ENCODE peak calls at places on chromosomes 7 and 10, in nine cellular contexts. K is esophagus squamous epithelium, L is hepatocyte, U is SK-N-SH, F is neural progenitor cell, P is H9, W is mesendoderm, C is prostate gland, X is GM23248. T is an unnamed sample. For H3K4me1, the result is how much of the 10 kb centered on the place peaks cover.

GRCh38 chr7:135238112-135238744 is 4.6 kb downstream of the STRA8 start:
- DNase-seq in K (no peak), L (no peak), U (peak), F (no peak), P (peak), W (peak), C (no peak), X (no peak), T (no peak)

GRCh38 chr10:94005050-94005449 is 11.3 kb downstream of the PLCE1 start:
- DNase-seq in K (no peak), L (no peak), U (no peak), F (no peak), P (no peak), W (no peak), C (peak), X (peak), T (no peak)

GRCh38 chr7:92639213-92639896 is 49.2 kb upstream of the FAM133B start:
- DNase-seq in K (no peak), L (no peak), U (no peak), F (no peak), P (no peak), W (no peak), C (no peak), X (peak), T (no peak)

GRCh38 chr10:3935933-3936359 is 150.9 kb upstream of the KLF6 start:
- DNase-seq in K (no peak), L (peak), U (no peak), F (no peak), P (no peak), W (no peak), C (peak), X (peak), T (peak)

GRCh38 chr10:5014936-5015335 is 11.3 kb upstream of the AKR1C2 start:
- DNase-seq in K (no peak), L (no peak), U (no peak), F (peak), P (no peak), W (peak), C (no peak), X (peak), T (no peak)

GRCh38 chr10:95742962-95743535 is 12.9 kb upstream of the ENTPD1 start:
- DNase-seq in K (no peak), L (no peak), U (no peak), F (no peak), P (no peak), W (no peak), C (no peak), X (no peak), T (no peak)

GRCh38 chr10:92691591-92692084 is 1.9 kb downstream of the HHEX start:
- DNase-seq in K (peak), L (no peak), U (no peak), F (peak), P (peak), W (peak), C (no peak), X (no peak), T (no peak)

GRCh38 chr7:17651926-17652385 is 288.3 kb downstream of the SNX13 start:
- DNase-seq in K (no peak), L (peak), U (no peak), F (no peak), P (no peak), W (no peak), C (no peak), X (peak), T (peak)

GRCh38 chr10:35822316-35822715 is 180.2 kb upstream of the FZD8 start:
- DNase-seq in K (no peak), L (peak), U (no peak), F (peak), P (peak), W (peak), C (peak), X (peak), T (peak)

GRCh38 chr10:43392757-43393156 is 16.2 kb downstream of the HNRNPF start:
- DNase-seq in K (no peak), L (no peak), U (no peak), F (no peak), P (no peak), W (no peak), C (no peak), X (no peak), T (no peak)

GRCh38 chr10:43396061-43396927 is 12.7 kb downstream of the HNRNPF start:
- DNase-seq in K (no peak), L (peak), U (peak), F (peak), P (peak), W (peak), C (peak), X (peak), T (peak)

GRCh38 chr10:43395571-43396060 is 13.4 kb downstream of the HNRNPF start:
- DNase-seq in K (no peak), L (peak), U (peak), F (no peak), P (no peak), W (no peak), C (no peak), X (peak), T (no peak)

GRCh38 chr10:43394868-43395267 is 14.1 kb downstream of the HNRNPF start:
- DNase-seq in K (no peak), L (no peak), U (no peak), F (no peak), P (no peak), W (no peak), C (no peak), X (no peak), T (no peak)

GRCh38 chr10:43393606-43394360 is 15.2 kb downstream of the HNRNPF start:
- DNase-seq in K (no peak), L (no peak), U (no peak), F (no peak), P (no peak), W (no peak), C (no peak), X (no peak), T (no peak)
- H3K4me1 ChIP-seq in K (half or more), L (under half), U (under half), F (under half), P (under half), W (under half), C (under half), X (under half), T (under half)

GRCh38 chr10:85849315-85849714 is 517.3 kb downstream of the GRID1 start:
- DNase-seq in K (no peak), L (no peak), U (no peak), F (no peak), P (no peak), W (no peak), C (no peak), X (no peak), T (no peak)
- H3K4me1 ChIP-seq in K (under half), L (under half), U (under half), F (under half), P (under half), W (under half), C (under half), X (under half), T (under half)

GRCh38 chr10:79079490-79080355 is 11.0 kb downstream of the ZMIZ1 start:
- DNase-seq in K (no peak), L (peak), U (no peak), F (no peak), P (no peak), W (peak), C (no peak), X (peak), T (peak)

GRCh38 chr10:79079074-79079397 is 10.3 kb downstream of the ZMIZ1 start:
- DNase-seq in K (no peak), L (no peak), U (no peak), F (no peak), P (no peak), W (no peak), C (no peak), X (no peak), T (no peak)

GRCh38 chr10:79078367-79079073 is 9.8 kb downstream of the ZMIZ1 start:
- DNase-seq in K (no peak), L (no peak), U (no peak), F (no peak), P (no peak), W (no peak), C (no peak), X (no peak), T (no peak)

GRCh38 chr10:79075418-79075817 is 6.7 kb downstream of the ZMIZ1 start:
- DNase-seq in K (no peak), L (no peak), U (no peak), F (no peak), P (no peak), W (no peak), C (no peak), X (no peak), T (no peak)

GRCh38 chr10:79077488-79078173 is 8.9 kb downstream of the ZMIZ1 start:
- DNase-seq in K (no peak), L (no peak), U (no peak), F (no peak), P (no peak), W (no peak), C (no peak), X (no peak), T (no peak)
- H3K4me1 ChIP-seq in K (half or more), L (half or more), U (half or more), F (under half), P (under half), W (under half), C (half or more), X (half or more), T (half or more)

GRCh38 chr10:59363446-59363958 is 1.2 kb upstream of the FAM13C start:
- DNase-seq in K (no peak), L (no peak), U (no peak), F (no peak), P (no peak), W (no peak), C (no peak), X (no peak), T (no peak)
- H3K4me1 ChIP-seq in K (under half), L (under half), U (under half), F (under half), P (under half), W (under half), C (under half), X (under half), T (under half)

GRCh38 chr7:128034830-128035229 is 3.6 kb upstream of the LRRC4 start:
- DNase-seq in K (no peak), L (no peak), U (no peak), F (no peak), P (no peak), W (no peak), C (no peak), X (no peak), T (no peak)

GRCh38 chr7:128036226-128036940 is 5.1 kb upstream of the LRRC4 start:
- DNase-seq in K (no peak), L (no peak), U (no peak), F (no peak), P (no peak), W (no peak), C (no peak), X (no peak), T (no peak)

GRCh38 chr7:128037880-128038619 is 6.8 kb upstream of the LRRC4 start:
- DNase-seq in K (no peak), L (no peak), U (no peak), F (no peak), P (no peak), W (no peak), C (no peak), X (no peak), T (no peak)

GRCh38 chr7:128037081-128037480 is 5.8 kb upstream of the LRRC4 start:
- DNase-seq in K (no peak), L (no peak), U (no peak), F (no peak), P (no peak), W (no peak), C (no peak), X (no peak), T (no peak)

DNA sequence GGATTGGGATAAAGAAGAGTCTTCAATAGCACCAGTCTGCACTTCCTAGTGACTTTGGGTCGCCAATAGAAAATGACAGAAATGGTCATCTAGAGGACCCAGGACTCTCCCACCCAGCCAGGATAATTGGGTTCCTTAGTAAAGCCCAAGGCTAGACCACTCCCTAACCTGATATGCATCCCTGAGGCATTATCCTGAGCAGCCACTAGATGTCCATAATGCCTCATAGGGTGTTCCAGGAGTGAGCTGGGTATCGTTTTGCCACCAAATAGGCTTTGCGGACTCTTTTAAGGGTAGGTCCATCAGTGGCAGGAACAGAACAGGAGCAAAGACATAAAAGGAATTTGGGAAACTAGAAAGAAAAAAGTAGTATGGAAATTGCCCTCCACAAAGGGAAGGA is 4.5 kb upstream of the LRRC4 start:
- DNase-seq in K (no peak), L (no peak), U (peak), F (peak), P (no peak), W (peak), C (no peak), X (peak), T (peak)
- H3K4me1 ChIP-seq in K (under half), L (under half), U (under half), F (under half), P (under half), W (under half), C (under half), X (under half), T (under half)

GRCh38 chr7:136342221-136342620 is 365.1 kb upstream of the MTPN start:
- DNase-seq in K (no peak), L (no peak), U (no peak), F (no peak), P (no peak), W (no peak), C (no peak), X (no peak), T (no peak)
- H3K4me1 ChIP-seq in K (under half), L (under half), U (under half), F (under half), P (under half), W (under half), C (under half), X (under half), T (under half)

GRCh38 chr10:103850572-103850895 is 4.8 kb downstream of the SH3PXD2A start:
- DNase-seq in K (no peak), L (no peak), U (no peak), F (no peak), P (no peak), W (no peak), C (no peak), X (no peak), T (no peak)
- H3K4me1 ChIP-seq in K (half or more), L (half or more), U (under half), F (under half), P (under half), W (under half), C (under half), X (half or more), T (under half)

GRCh38 chr10:22622242-22622806 is 92.1 kb downstream of the PIP4K2A start:
- DNase-seq in K (no peak), L (no peak), U (no peak), F (no peak), P (no peak), W (no peak), C (no peak), X (no peak), T (no peak)
- H3K4me1 ChIP-seq in K (half or more), L (under half), U (half or more), F (under half), P (under half), W (under half), C (under half), X (half or more), T (under half)

GRCh38 chr7:6248581-6248980 is 23.8 kb downstream of the CYTH3 start:
- DNase-seq in K (no peak), L (no peak), U (no peak), F (no peak), P (no peak), W (peak), C (no peak), X (peak), T (peak)

GRCh38 chr7:6252310-6252709 is 20.1 kb downstream of the CYTH3 start:
- DNase-seq in K (no peak), L (no peak), U (no peak), F (no peak), P (no peak), W (no peak), C (no peak), X (peak), T (peak)

GRCh38 chr7:6252748-6253147 is 19.7 kb downstream of the CYTH3 start:
- DNase-seq in K (no peak), L (no peak), U (no peak), F (no peak), P (no peak), W (no peak), C (no peak), X (peak), T (no peak)

GRCh38 chr7:6250364-6250833 is 22.0 kb downstream of the CYTH3 start:
- DNase-seq in K (no peak), L (no peak), U (no peak), F (no peak), P (no peak), W (no peak), C (no peak), X (peak), T (peak)

GRCh38 chr7:6251653-6252052 is 20.8 kb downstream of the CYTH3 start:
- DNase-seq in K (no peak), L (no peak), U (no peak), F (no peak), P (no peak), W (no peak), C (no peak), X (peak), T (no peak)
- H3K4me1 ChIP-seq in K (half or more), L (under half), U (half or more), F (under half), P (under half), W (under half), C (under half), X (half or more), T (under half)